ENCODE peak calls at places on chromosomes 11 and 22, in nine cellular contexts. R, W, P, V, S, Y, L, B and A are unnamed samples.
A peak's percentile ranks its signal among the peaks of the same experiment; 100 is the strongest.

GRCh38 chr11:85941380-85941973 is 86.3 kb downstream of the CCDC83 start:
- DNase-seq in R (no peak), W (peak; percentile 53), P (no peak), V (peak; percentile 69), S (no peak), Y (no peak), L (peak; percentile 54), B (no peak), A (peak; percentile 44)

GRCh38 chr11:77125695-77126094 is 2.4 kb upstream of the MYO7A start:
- DNase-seq in R (no peak), W (no peak), P (no peak), V (no peak), S (no peak), Y (no peak), L (no peak), B (no peak), A (no peak)

GRCh38 chr22:20273720-20274119 is 5.6 kb upstream of the RTN4R start:
- DNase-seq in R (no peak), W (no peak), P (no peak), V (no peak), S (no peak), Y (no peak), L (no peak), B (no peak), A (no peak)

GRCh38 chr11:132520199-132520598 is 1012.1 kb downstream of the OPCML start:
- DNase-seq in R (no peak), W (no peak), P (no peak), V (peak; percentile 19), S (no peak), Y (no peak), L (no peak), B (no peak), A (no peak)

GRCh38 chr11:3605721-3606324 is 36.0 kb downstream of the ART5 start:
- DNase-seq in R (no peak), W (no peak), P (no peak), V (no peak), S (no peak), Y (no peak), L (no peak), B (no peak), A (no peak)

GRCh38 chr11:13169709-13170108 is 107.9 kb upstream of the BMAL1 start:
- DNase-seq in R (no peak), W (peak; percentile 81), P (no peak), V (peak; percentile 97), S (no peak), Y (no peak), L (no peak), B (no peak), A (no peak)

GRCh38 chr11:89381094-89381493 is 110.1 kb downstream of the NOX4 start:
- DNase-seq in R (no peak), W (peak; percentile 78), P (no peak), V (peak; percentile 92), S (no peak), Y (no peak), L (no peak), B (no peak), A (no peak)

GRCh38 chr11:11308249-11308648 is 44.8 kb downstream of the CSNK2A3 start:
- DNase-seq in R (no peak), W (no peak), P (no peak), V (no peak), S (no peak), Y (no peak), L (no peak), B (no peak), A (no peak)

GRCh38 chr11:24585192-24585591 is 88.3 kb downstream of the LUZP2 start:
- DNase-seq in R (no peak), W (no peak), P (no peak), V (no peak), S (no peak), Y (no peak), L (no peak), B (no peak), A (no peak)

GRCh38 chr22:19478466-19479357 is at the start of gene UFD1:
- DNase-seq in R (peak; percentile 76), W (peak; percentile 72), P (peak; percentile 74), V (peak; percentile 82), S (no peak), Y (peak; percentile 65), L (peak; percentile 79), B (peak; percentile 78), A (peak; percentile 86)